ENCODE peak calls at places on chromosomes 3 and 15, in six cellular contexts. J, R, T, C, P and V are unnamed samples. For H3K36me3, the result is how much of the 10 kb centered on the place peaks cover.

GRCh38 chr3:185082149-185082548 is 70.7 kb downstream of the C3orf70 start:
- DNase-seq in J (no peak), R (no peak), T (no peak), C (no peak), P (no peak), V (no peak)

GRCh38 chr15:78024141-78024567 is 53.4 kb downstream of the TBC1D2B start:
- DNase-seq in J (peak), R (no peak), T (peak), C (no peak), P (no peak), V (peak)

GRCh38 chr3:11612515-11613184 is 31.1 kb downstream of the VGLL4 start:
- DNase-seq in J (no peak), R (no peak), T (no peak), C (no peak), P (no peak), V (no peak)

GRCh38 chr3:14323401-14324223 is 78.8 kb upstream of the SLC6A6 start:
- DNase-seq in J (peak), R (no peak), T (no peak), C (no peak), P (peak), V (peak)

GRCh38 chr15:88708256-88709054 is 69.6 kb downstream of the ISG20 start:
- DNase-seq in J (no peak), R (no peak), T (no peak), C (no peak), P (no peak), V (no peak)

GRCh38 chr15:100107151-100107550 is 234.6 kb downstream of the ADAMTS17 start:
- DNase-seq in J (no peak), R (no peak), T (no peak), C (no peak), P (peak), V (no peak)

GRCh38 chr3:186320862-186321568 is 41.0 kb downstream of the DGKG start:
- DNase-seq in J (no peak), R (no peak), T (no peak), C (no peak), P (no peak), V (no peak)

GRCh38 chr3:40313975-40314860 is 4.7 kb downstream of the EIF1B start:
- DNase-seq in J (peak), R (no peak), T (no peak), C (peak), P (no peak), V (peak)

GRCh38 chr15:44719293-44719999 is 8.1 kb downstream of the B2M start:
- DNase-seq in J (no peak), R (no peak), T (no peak), C (no peak), P (no peak), V (no peak)

GRCh38 chr15:77066961-77067690 is 3.8 kb downstream of the TSPAN3 start:
- DNase-seq in J (no peak), R (no peak), T (no peak), C (no peak), P (no peak), V (no peak)

GRCh38 chr3:51703776-51704510 is 2.9 kb upstream of the GRM2 start:
- DNase-seq in J (no peak), R (no peak), T (peak), C (no peak), P (peak), V (no peak)

GRCh38 chr3:133870822-133871221 is 24.9 kb downstream of the RAB6B start:
- DNase-seq in J (no peak), R (no peak), T (no peak), C (no peak), P (no peak), V (no peak)

GRCh38 chr3:197226179-197226578 is 72.2 kb downstream of the DLG1 start:
- DNase-seq in J (no peak), R (no peak), T (no peak), C (no peak), P (no peak), V (no peak)

GRCh38 chr3:38579551-38580449 is 69.7 kb downstream of the SCN5A start:
- DNase-seq in J (peak), R (peak), T (no peak), C (peak), P (peak), V (no peak)

GRCh38 chr3:113659121-113659531 is 37.3 kb downstream of the USF3 start:
- DNase-seq in J (no peak), R (no peak), T (no peak), C (no peak), P (no peak), V (no peak)

GRCh38 chr3:132659000-132659369 is 624 bp downstream of the ACAD11 start:
- DNase-seq in J (no peak), R (no peak), T (no peak), C (no peak), P (no peak), V (no peak)

GRCh38 chr3:133663569-133664313 is 2.0 kb upstream of the TOPBP1 start:
- DNase-seq in J (no peak), R (no peak), T (no peak), C (no peak), P (no peak), V (no peak)

GRCh38 chr3:5186089-5186853 is 1.2 kb upstream of the EDEM1 start:
- DNase-seq in J (no peak), R (no peak), T (no peak), C (no peak), P (no peak), V (no peak)

GRCh38 chr3:67558429-67558828 is 96.0 kb downstream of the SUCLG2 start:
- DNase-seq in J (peak), R (no peak), T (peak), C (no peak), P (no peak), V (no peak)

GRCh38 chr15:64686130-64686735 is 89.2 kb downstream of the RBPMS2 start:
- DNase-seq in J (peak), R (no peak), T (no peak), C (no peak), P (no peak), V (no peak)

GRCh38 chr3:183158552-183159006 is 4.0 kb downstream of the LAMP3 start:
- DNase-seq in J (no peak), R (no peak), T (no peak), C (no peak), P (no peak), V (no peak)

GRCh38 chr3:22372292-22372949 is 621.4 kb upstream of the ZNF385D start:
- DNase-seq in J (no peak), R (no peak), T (no peak), C (no peak), P (no peak), V (no peak)

GRCh38 chr3:66858656-66859381 is 139.3 kb upstream of the KBTBD8 start:
- DNase-seq in J (no peak), R (no peak), T (no peak), C (no peak), P (no peak), V (no peak)

GRCh38 chr3:37520802-37521350 is 340.8 kb upstream of the CTDSPL start:
- DNase-seq in J (no peak), R (no peak), T (no peak), C (no peak), P (no peak), V (no peak)

GRCh38 chr15:99341786-99342185 is 90.5 kb downstream of the LRRC28 start:
- DNase-seq in J (no peak), R (no peak), T (no peak), C (no peak), P (no peak), V (no peak)

GRCh38 chr3:112654492-112654891 is 13.5 kb upstream of the CCDC80 start:
- DNase-seq in J (no peak), R (no peak), T (no peak), C (no peak), P (no peak), V (no peak)

GRCh38 chr15:60706145-60706544 is 227.2 kb upstream of the ICE2 start:
- DNase-seq in J (no peak), R (no peak), T (no peak), C (no peak), P (no peak), V (no peak)

GRCh38 chr3:37722477-37722876 is 139.2 kb upstream of the CTDSPL start:
- DNase-seq in J (no peak), R (no peak), T (no peak), C (no peak), P (no peak), V (no peak)

GRCh38 chr3:185549111-185549510 is 3.3 kb downstream of the LIPH start:
- DNase-seq in J (peak), R (no peak), T (no peak), C (no peak), P (no peak), V (peak)

GRCh38 chr3:142931222-142931621 is 32.3 kb downstream of the PAQR9 start:
- DNase-seq in J (no peak), R (no peak), T (no peak), C (peak), P (no peak), V (no peak)

GRCh38 chr3:186589856-186590579 is 19.5 kb downstream of the DNAJB11 start:
- DNase-seq in J (no peak), R (no peak), T (no peak), C (no peak), P (peak), V (no peak)

GRCh38 chr3:16548721-16549120 is 35.2 kb upstream of the RFTN1 start:
- DNase-seq in J (no peak), R (no peak), T (no peak), C (no peak), P (no peak), V (no peak)

GRCh38 chr3:4849136-4849535 is 130.1 kb upstream of the BHLHE40 start:
- DNase-seq in J (no peak), R (no peak), T (no peak), C (no peak), P (no peak), V (no peak)

GRCh38 chr15:51620647-51621046 is 1.9 kb downstream of the DMXL2 start:
- DNase-seq in J (no peak), R (no peak), T (no peak), C (no peak), P (no peak), V (no peak)

GRCh38 chr3:155292133-155292532 is 1.4 kb downstream of the STRIT1 start:
- DNase-seq in J (no peak), R (no peak), T (no peak), C (no peak), P (no peak), V (no peak)

GRCh38 chr3:40192628-40193027 is 116.9 kb upstream of the EIF1B start:
- DNase-seq in J (no peak), R (no peak), T (no peak), C (no peak), P (no peak), V (no peak)

GRCh38 chr3:45949432-45949831 is 6.2 kb downstream of the CXCR6 start:
- DNase-seq in J (peak), R (no peak), T (no peak), C (no peak), P (no peak), V (no peak)
- H3K36me3 ChIP-seq in J (under half), R (under half), T (half or more), C (half or more), P (under half), V (half or more)

DNA sequence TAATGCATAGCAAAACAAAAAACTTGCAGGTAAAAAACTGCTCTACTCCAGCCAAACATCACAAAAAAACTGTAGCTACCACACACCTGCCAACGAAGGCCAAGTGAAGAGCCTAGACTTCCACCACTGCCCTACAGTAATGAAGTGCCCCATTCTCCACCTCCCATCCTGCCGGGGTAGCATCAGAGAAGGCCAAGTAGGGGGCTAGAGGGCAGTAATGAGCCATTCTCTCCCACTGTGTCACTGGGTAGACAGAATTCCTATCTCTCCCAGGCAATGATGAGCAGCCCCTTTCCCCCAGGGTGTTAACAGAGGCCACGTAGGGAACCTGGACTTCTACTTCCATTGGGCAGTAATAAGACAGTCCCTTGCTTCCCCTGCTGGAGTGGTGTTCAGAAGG is 9.5 kb downstream of the SEC22C start:
- DNase-seq in J (no peak), R (no peak), T (no peak), C (peak), P (no peak), V (no peak)
- TF ChIP-seq CTCF in J (no peak), R (no peak), T (peak), C (no peak), P (no peak), V (no peak)

GRCh38 chr3:123122525-123123315 is 55.9 kb downstream of the PDIA5 start:
- DNase-seq in J (no peak), R (no peak), T (no peak), C (no peak), P (no peak), V (no peak)
- TF ChIP-seq POLR2A in J (peak), R (no peak), T (no peak), C (no peak), P (no peak), V (no peak)

DNA sequence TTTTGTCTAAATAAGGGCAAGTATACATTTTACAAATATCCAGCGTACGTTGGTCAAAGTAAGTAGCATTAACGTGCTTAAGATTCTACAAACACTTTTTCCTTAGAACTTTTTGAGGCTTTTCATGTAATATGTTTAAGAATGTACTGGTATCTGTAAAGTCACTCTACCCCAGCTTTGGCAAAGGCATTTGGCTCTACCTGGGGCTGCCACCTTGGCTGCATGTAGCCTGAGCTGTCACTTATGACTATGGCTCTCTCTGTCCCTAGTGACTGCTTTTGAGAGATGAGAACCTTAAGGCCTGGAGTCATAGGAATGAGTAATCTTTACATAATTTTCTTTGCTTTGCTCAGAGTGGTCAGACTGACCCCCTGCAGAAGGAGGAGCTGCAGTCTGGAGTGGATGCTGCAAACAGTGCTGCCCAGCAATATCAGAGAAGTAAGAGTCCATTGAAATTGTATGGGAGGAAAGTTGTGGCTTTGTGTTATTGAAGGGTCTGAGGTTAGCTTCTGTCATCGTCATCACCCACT is 61.2 kb downstream of the IQGAP1 start:
- DNase-seq in J (no peak), R (no peak), T (no peak), C (no peak), P (no peak), V (no peak)
- H3K36me3 ChIP-seq in J (under half), R (under half), T (half or more), C (half or more), P (under half), V (half or more)

DNA sequence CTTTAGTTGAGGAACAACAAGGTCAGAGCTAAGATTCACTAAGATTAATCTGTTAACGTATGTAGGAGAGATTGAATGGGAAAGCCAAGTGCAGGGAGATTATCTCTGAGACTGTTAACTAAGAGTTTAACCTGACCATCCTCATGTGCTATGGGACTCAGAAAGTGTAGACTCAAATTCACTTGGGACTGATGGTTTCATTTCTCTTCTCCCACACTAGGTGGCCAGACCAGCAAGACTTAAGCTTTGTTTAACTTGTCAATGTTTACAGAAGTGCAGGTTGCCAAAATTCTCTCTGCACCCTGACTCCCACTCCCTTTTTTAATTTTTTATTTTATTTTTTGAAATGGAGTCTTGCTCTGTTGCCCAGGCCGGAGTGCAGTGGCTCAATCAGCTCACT is 6.3 kb upstream of the HEXA start:
- DNase-seq in J (no peak), R (no peak), T (no peak), C (no peak), P (no peak), V (no peak)
- TF ChIP-seq CTCF in J (no peak), R (no peak), T (no peak), C (no peak), P (no peak), V (no peak)

GRCh38 chr15:48533982-48534381 is 111.5 kb downstream of the FBN1 start:
- DNase-seq in J (no peak), R (no peak), T (no peak), C (no peak), P (no peak), V (no peak)

GRCh38 chr15:48538941-48539340 is 106.6 kb downstream of the FBN1 start:
- DNase-seq in J (no peak), R (no peak), T (no peak), C (no peak), P (no peak), V (no peak)

GRCh38 chr15:48541659-48542334 is 103.7 kb downstream of the FBN1 start:
- DNase-seq in J (no peak), R (no peak), T (no peak), C (no peak), P (no peak), V (no peak)

GRCh38 chr15:48536681-48537091 is 108.8 kb downstream of the FBN1 start:
- DNase-seq in J (no peak), R (no peak), T (no peak), C (no peak), P (no peak), V (no peak)

GRCh38 chr15:48537277-48538113 is 108.0 kb downstream of the FBN1 start:
- DNase-seq in J (no peak), R (no peak), T (no peak), C (no peak), P (no peak), V (no peak)
- TF ChIP-seq POLR2A in J (no peak), R (no peak), T (no peak), C (no peak), P (no peak), V (no peak)